ENCODE peak calls at places on chromosome 16, in ten cellular contexts. S is HCT116; C is colonic mucosa; M is MM.1S; V is tibial nerve; R is dorsolateral prefrontal cortex; B is left ventricle myocardium inferior; A is ovary; U is transverse colon; Z is CD8-positive, alpha-beta T cell. Q is an unnamed sample.

GRCh38 chr16:19393226-19394074 is 24.2 kb upstream of the TMC5 start:
- DNase-seq in A (no peak), U (peak), M (no peak), R (peak), V (no peak), C (peak), S (peak), B (no peak), Z (no peak), Q (no peak)

GRCh38 chr16:87993901-87994300 is 42.7 kb downstream of the BANP start:
- DNase-seq in B (no peak), R (no peak), A (no peak), U (no peak), S (no peak), M (no peak), C (no peak), V (no peak), Z (no peak), Q (no peak)

GRCh38 chr16:63947022-63947421 is 1174.8 kb downstream of the CDH11 start:
- DNase-seq in Z (no peak), V (no peak), U (no peak), S (no peak), A (no peak), R (no peak), B (no peak), C (no peak), M (no peak), Q (no peak)

GRCh38 chr16:79691001-79691400 is 90.5 kb upstream of the MAF start:
- DNase-seq in U (no peak), A (no peak), S (no peak), Z (no peak), V (no peak), B (no peak), M (no peak), C (no peak), R (no peak), Q (no peak)

GRCh38 chr16:3509470-3509928 is 8.7 kb downstream of the CLUAP1 start:
- DNase-seq in M (peak), B (no peak), U (peak), R (no peak), S (no peak), A (no peak), Z (peak), C (peak), V (no peak), Q (peak)

GRCh38 chr16:86578056-86578455 is 293 bp upstream of the FOXL1 start:
- DNase-seq in Z (no peak), R (no peak), A (no peak), U (no peak), V (no peak), S (no peak), B (no peak), M (no peak), C (no peak), Q (no peak)

GRCh38 chr16:10080031-10080772 is 102.0 kb downstream of the GRIN2A start:
- DNase-seq in A (no peak), R (peak), V (no peak), B (peak), U (no peak), S (peak), M (no peak), C (no peak), Z (no peak), Q (peak)

GRCh38 chr16:2964416-2965223 is 545 bp downstream of the KREMEN2 start:
- DNase-seq in M (no peak), A (no peak), B (no peak), C (peak), R (no peak), Z (peak), V (no peak), S (peak), U (peak), Q (peak)

GRCh38 chr16:58426960-58427359 is 34.7 kb downstream of the GINS3 start:
- DNase-seq in V (no peak), R (peak), S (no peak), B (peak), M (no peak), A (no peak), C (no peak), Z (no peak), U (no peak), Q (no peak)

GRCh38 chr16:13084331-13084730 is 182.9 kb downstream of the SHISA9 start:
- DNase-seq in S (no peak), Z (no peak), R (no peak), B (no peak), V (no peak), U (no peak), C (no peak), M (no peak), A (no peak), Q (no peak)

GRCh38 chr16:56401482-56401881 is 23.9 kb downstream of the AMFR start:
- DNase-seq in R (no peak), M (no peak), S (peak), C (no peak), B (no peak), Z (no peak), A (no peak), V (no peak), U (no peak), Q (no peak)

GRCh38 chr16:89334461-89334860 is 117.0 kb downstream of the ZNF778 start:
- DNase-seq in B (no peak), M (no peak), V (no peak), C (no peak), Z (no peak), A (no peak), S (no peak), U (no peak), R (no peak), Q (no peak)

GRCh38 chr16:28898942-28899341 is 20.7 kb downstream of the ATP2A1 start:
- DNase-seq in C (no peak), S (no peak), M (no peak), Z (no peak), B (no peak), U (no peak), R (no peak), A (no peak), V (no peak), Q (no peak)

GRCh38 chr16:17019366-17019765 is 451.4 kb downstream of the XYLT1 start:
- DNase-seq in A (no peak), R (no peak), U (no peak), M (no peak), C (no peak), S (no peak), Z (no peak), V (no peak), B (no peak), Q (no peak)

GRCh38 chr16:20853981-20854620 is 46.1 kb downstream of the DCUN1D3 start:
- DNase-seq in Z (no peak), M (no peak), S (no peak), C (no peak), U (no peak), B (no peak), R (no peak), A (no peak), V (no peak), Q (no peak)

GRCh38 chr16:66687906-66688625 is 8.5 kb downstream of the CMTM4 start:
- DNase-seq in V (no peak), M (no peak), S (no peak), R (no peak), B (no peak), C (no peak), U (no peak), Z (no peak), A (no peak), Q (no peak)

GRCh38 chr16:68479271-68479670 is 31.0 kb upstream of the SMPD3 start:
- DNase-seq in U (no peak), B (no peak), Z (no peak), V (no peak), C (no peak), R (no peak), S (no peak), A (no peak), M (no peak), Q (no peak)

GRCh38 chr16:85733839-85734170 is 17.1 kb downstream of the C16orf74 start:
- DNase-seq in R (no peak), C (no peak), S (no peak), B (no peak), M (no peak), V (no peak), A (no peak), U (no peak), Z (no peak), Q (no peak)

GRCh38 chr16:72809446-72809845 is 238.5 kb downstream of the ZFHX3 start:
- DNase-seq in C (no peak), B (no peak), A (no peak), M (no peak), V (no peak), S (no peak), Z (no peak), R (no peak), U (no peak), Q (no peak)

GRCh38 chr16:72811867-72812266 is 236.1 kb downstream of the ZFHX3 start:
- DNase-seq in V (no peak), A (no peak), B (no peak), S (no peak), C (no peak), Z (no peak), U (no peak), M (no peak), R (no peak), Q (no peak)

GRCh38 chr16:72808754-72809153 is 239.2 kb downstream of the ZFHX3 start:
- DNase-seq in C (no peak), B (no peak), V (no peak), S (no peak), M (no peak), R (no peak), A (no peak), U (no peak), Z (no peak), Q (no peak)

GRCh38 chr16:72811188-72811720 is 236.7 kb downstream of the ZFHX3 start:
- DNase-seq in V (no peak), U (no peak), C (no peak), Z (no peak), B (no peak), S (no peak), A (no peak), M (no peak), R (no peak), Q (no peak)

DNA sequence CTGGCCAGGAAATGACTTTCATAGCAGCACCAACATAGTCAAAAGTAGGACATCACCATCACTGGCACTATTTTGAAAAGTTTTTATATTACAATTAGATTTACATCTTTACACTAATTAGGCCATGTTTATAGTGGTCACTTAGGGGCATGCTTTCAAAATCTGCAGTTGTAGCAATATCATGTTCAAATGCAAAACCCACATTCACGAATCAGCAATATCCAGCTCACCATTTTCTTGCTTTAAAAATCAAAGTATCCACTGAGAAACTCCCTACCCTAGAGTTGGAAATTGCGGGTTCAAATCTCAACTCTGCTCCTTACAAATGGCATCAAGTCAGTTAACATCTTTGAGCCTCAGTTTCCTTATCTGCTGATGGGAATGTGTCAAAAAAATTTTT is 237.4 kb downstream of the ZFHX3 start:
- DNase-seq in B (no peak), Z (no peak), A (no peak), M (no peak), V (no peak), C (no peak), R (no peak), S (no peak), U (no peak), Q (no peak)
- TF ChIP-seq CTCF in B (no peak), Z (no peak), A (no peak), M (no peak), V (no peak), C (no peak), R (no peak), S (no peak), U (no peak), Q (no peak)

DNA sequence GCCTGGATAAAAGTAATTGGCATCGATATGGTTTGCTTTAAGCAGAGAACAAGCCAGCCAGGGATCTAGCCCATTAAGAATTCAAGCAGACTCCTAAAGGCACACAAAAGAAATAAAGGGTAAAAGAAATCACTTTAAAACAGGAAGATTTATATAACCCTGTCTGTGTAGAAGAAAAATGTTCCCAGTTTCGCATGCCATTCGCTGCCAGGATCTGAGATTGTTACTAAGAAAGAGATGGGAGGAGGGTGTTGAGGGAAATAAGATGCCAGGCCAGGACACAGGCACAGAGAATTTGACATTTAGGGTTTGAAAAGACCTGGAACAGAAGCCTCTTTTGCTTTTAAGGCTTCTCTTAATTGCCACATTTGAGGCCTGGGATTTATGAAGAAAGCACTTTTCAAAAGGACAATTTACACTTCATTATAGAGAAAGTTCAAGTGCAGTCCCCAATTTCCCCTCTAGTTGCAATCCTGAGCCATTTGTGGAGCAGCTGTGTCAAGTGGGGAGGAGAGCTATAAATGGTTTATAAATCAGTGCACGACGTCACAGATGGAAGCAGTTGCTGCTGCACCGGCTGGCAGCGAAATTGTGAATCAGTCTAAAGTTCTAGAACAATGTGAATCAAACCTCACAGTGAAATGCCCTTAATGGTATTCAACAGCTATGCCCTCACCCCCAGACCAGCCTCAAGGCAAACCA is 26.4 kb upstream of the C16orf87 start:
- DNase-seq in M (peak), U (no peak), A (no peak), B (no peak), Z (no peak), R (peak), V (no peak), C (peak), S (peak), Q (peak)
- H3K27ac ChIP-seq in M (no peak), U (no peak), A (no peak), B (no peak), Z (no peak), R (peak), V (peak), C (no peak), S (no peak), Q (no peak)

GRCh38 chr16:24562811-24563210 is 23.4 kb downstream of the RBBP6 start:
- DNase-seq in U (no peak), R (no peak), C (no peak), S (no peak), B (no peak), Z (no peak), V (no peak), M (no peak), A (no peak), Q (no peak)

GRCh38 chr16:24572069-24572468 is 32.7 kb downstream of the RBBP6 start:
- DNase-seq in B (no peak), V (no peak), R (no peak), S (no peak), Z (no peak), A (no peak), U (no peak), C (no peak), M (no peak), Q (no peak)

GRCh38 chr16:24573141-24573540 is 33.8 kb downstream of the RBBP6 start:
- DNase-seq in S (no peak), U (no peak), Z (no peak), A (no peak), M (no peak), V (no peak), C (no peak), B (no peak), R (no peak), Q (no peak)

DNA sequence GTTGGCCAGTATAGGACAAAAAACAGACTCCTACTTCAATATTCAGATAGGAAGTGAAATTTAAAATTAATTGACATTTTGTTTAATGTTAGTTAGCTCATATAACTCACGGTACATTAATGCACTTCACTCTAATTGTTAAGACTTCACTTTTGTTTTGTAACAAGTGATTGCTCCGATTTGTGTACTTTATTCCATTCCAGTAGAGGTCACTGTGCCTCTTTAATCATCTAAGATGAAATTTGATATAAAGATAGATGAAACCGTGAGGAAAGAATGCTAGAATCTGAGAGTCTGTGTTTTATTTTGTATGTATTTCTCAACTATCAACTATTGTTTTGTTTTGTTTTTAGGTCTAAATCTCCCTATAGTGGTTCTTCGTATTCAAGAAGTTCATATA is 29.0 kb downstream of the RBBP6 start:
- DNase-seq in U (no peak), M (no peak), B (no peak), A (no peak), V (no peak), R (no peak), Z (no peak), S (no peak), C (no peak), Q (no peak)
- TF ChIP-seq CTCF in U (peak), M (peak), B (peak), A (no peak), V (no peak), R (peak), Z (no peak), S (no peak), C (no peak), Q (peak)

GRCh38 chr16:22191966-22192260 is 14.2 kb upstream of the EEF2K start:
- DNase-seq in S (no peak), A (peak), B (no peak), M (no peak), V (no peak), U (peak), R (peak), C (no peak), Z (no peak), Q (no peak)

GRCh38 chr16:22192261-22193133 is 13.6 kb upstream of the EEF2K start:
- DNase-seq in M (peak), C (peak), V (peak), R (peak), Z (peak), S (no peak), B (peak), A (peak), U (peak), Q (peak)

GRCh38 chr16:22191089-22191965 is 14.8 kb upstream of the EEF2K start:
- DNase-seq in U (peak), S (peak), A (peak), Z (peak), B (peak), C (peak), R (peak), V (peak), M (peak), Q (peak)

GRCh38 chr16:22194707-22195444 is 11.2 kb upstream of the EEF2K start:
- DNase-seq in A (no peak), S (no peak), Z (no peak), M (peak), V (no peak), R (no peak), C (no peak), B (no peak), U (no peak), Q (no peak)

DNA sequence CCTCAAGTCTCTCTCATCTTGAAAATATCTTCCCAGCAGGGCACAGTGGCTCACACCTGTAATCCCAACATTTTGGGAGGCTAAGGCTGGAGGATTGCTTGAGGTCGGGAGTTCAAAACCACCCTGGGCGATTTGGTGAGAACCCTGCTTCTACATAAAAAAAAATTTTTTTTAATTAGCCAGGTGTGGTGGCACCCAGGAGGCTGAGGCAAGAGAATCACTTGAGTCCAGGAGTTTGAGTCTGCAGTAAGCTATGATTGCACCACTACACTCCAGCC is 13.0 kb upstream of the EEF2K start:
- DNase-seq in C (no peak), U (no peak), V (no peak), Z (no peak), R (no peak), S (no peak), B (no peak), A (no peak), M (no peak), Q (no peak)
- H3K27ac ChIP-seq in C (peak), U (peak), V (peak), Z (no peak), R (peak), S (no peak), B (peak), A (peak), M (no peak), Q (no peak)

DNA sequence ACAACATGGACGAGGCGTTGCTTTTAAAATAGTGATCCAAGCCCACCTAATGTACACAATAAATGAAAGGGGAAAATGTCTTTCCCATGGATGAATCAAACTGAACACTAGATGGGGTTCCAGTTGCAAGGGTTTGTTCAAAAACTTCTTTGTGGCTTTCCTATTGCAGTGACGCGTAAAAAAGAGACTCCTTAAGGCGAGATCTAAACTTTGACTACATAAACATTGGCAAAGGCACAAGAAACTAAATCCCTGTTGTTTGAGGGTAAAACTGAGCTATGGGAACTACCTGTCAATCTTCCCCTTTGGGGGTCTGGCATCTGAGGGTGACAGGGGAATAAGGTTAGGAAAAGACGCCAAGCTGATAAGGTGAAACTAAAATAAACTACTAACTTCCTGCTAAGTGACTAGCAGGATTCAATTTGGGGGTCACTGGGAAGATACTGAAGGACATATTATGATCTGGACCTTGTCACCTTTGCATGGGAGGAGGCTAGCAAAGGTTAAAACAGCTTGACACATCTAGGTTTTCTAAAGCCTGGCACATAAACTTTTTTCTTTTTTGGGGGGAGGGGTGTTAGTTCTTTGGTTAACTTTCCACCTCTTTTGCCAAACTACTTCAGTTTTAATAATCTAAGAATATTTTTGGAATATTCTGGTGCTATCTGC is 4.7 kb downstream of the SALL1 start:
- DNase-seq in Z (no peak), A (no peak), C (no peak), B (no peak), R (no peak), M (no peak), U (no peak), V (no peak), S (no peak), Q (no peak)
- TF ChIP-seq CTCF in Z (no peak), A (no peak), C (no peak), B (no peak), R (peak), M (no peak), U (no peak), V (no peak), S (no peak), Q (no peak)

Q was measured in RWPE1.